ENCODE peak calls at places on chromosomes 12 and 14, in five cellular contexts. C is GM23248, M is HepG2, D is MM.1S, U is K562. G is an unnamed sample.

GRCh38 chr14:66645716-66646115 is 137.8 kb downstream of the GPHN start:
- DNase-seq in C (no peak), M (peak; percentile 25), D (no peak), U (no peak), G (no peak)

GRCh38 chr14:67502867-67503266 is 14.3 kb upstream of the TMEM229B start:
- DNase-seq in C (no peak), M (no peak), D (no peak), U (no peak), G (no peak)

GRCh38 chr12:47391566-47391965 is 311.8 kb upstream of the AMIGO2 start:
- DNase-seq in C (no peak), M (no peak), D (no peak), U (no peak), G (peak; percentile 57)

GRCh38 chr14:73232984-73233383 is 4.3 kb upstream of the PAPLN start:
- DNase-seq in C (no peak), M (no peak), D (no peak), U (no peak), G (peak; percentile 23)

GRCh38 chr14:55398679-55399078 is 13.0 kb downstream of the ATG14 start:
- DNase-seq in C (peak; percentile 97), M (no peak), D (no peak), U (no peak), G (peak; percentile 99)

GRCh38 chr14:100498068-100498467 is 89.1 kb downstream of the BEGAIN start:
- DNase-seq in C (no peak), M (no peak), D (no peak), U (no peak), G (no peak)

GRCh38 chr14:48957486-48957885 is 628.7 kb downstream of the RPS29 start:
- DNase-seq in C (no peak), M (no peak), D (no peak), U (no peak), G (no peak)

GRCh38 chr12:121578230-121579189 is 2.3 kb downstream of the KDM2B start:
- DNase-seq in C (peak; percentile 50), M (no peak), D (no peak), U (no peak), G (no peak)

GRCh38 chr14:24246765-24247212 is 4.4 kb upstream of the TINF2 start:
- DNase-seq in C (no peak), M (no peak), D (peak; percentile 70), U (no peak), G (no peak)

GRCh38 chr14:89214221-89214965 is 202.6 kb downstream of the FOXN3 start:
- DNase-seq in C (no peak), M (peak; percentile 86), D (no peak), U (no peak), G (peak; percentile 17)

GRCh38 chr12:9649532-9649940 is 20.0 kb upstream of the CLEC2D start:
- DNase-seq in C (no peak), M (no peak), D (peak; percentile 34), U (no peak), G (no peak)

GRCh38 chr14:67360469-67361206 is 510 bp downstream of the EIF2S1 start:
- DNase-seq in C (no peak), M (peak; percentile 5), D (no peak), U (no peak), G (no peak)

GRCh38 chr14:87013583-87013982 is 979.4 kb downstream of the GALC start:
- DNase-seq in C (peak; percentile 52), M (no peak), D (no peak), U (no peak), G (peak; percentile 79)

GRCh38 chr14:105430535-105430934 is 10.9 kb downstream of the MTA1 start:
- DNase-seq in C (peak; percentile 66), M (no peak), D (no peak), U (no peak), G (peak; percentile 76)

GRCh38 chr12:12376636-12377448 is 20.0 kb downstream of the BORCS5 start:
- DNase-seq in C (peak; percentile 84), M (peak; percentile 81), D (peak; percentile 91), U (peak; percentile 22), G (peak; percentile 73)

GRCh38 chr12:11771356-11771755 is 121.9 kb downstream of the ETV6 start:
- DNase-seq in C (peak; percentile 14), M (no peak), D (no peak), U (no peak), G (peak; percentile 14)

GRCh38 chr12:5197127-5197526 is 153.4 kb downstream of the KCNA5 start:
- DNase-seq in C (peak; percentile 35), M (no peak), D (no peak), U (no peak), G (peak; percentile 93)

GRCh38 chr12:106248849-106249371 is 1.1 kb upstream of the CKAP4 start:
- DNase-seq in C (peak; percentile 90), M (no peak), D (peak; percentile 50), U (no peak), G (peak; percentile 34)

GRCh38 chr14:68397827-68398226 is 395.0 kb downstream of the ZFP36L1 start:
- DNase-seq in C (peak; percentile 75), M (no peak), D (no peak), U (no peak), G (peak; percentile 82)

GRCh38 chr12:26921886-26922285 is 15.9 kb downstream of the INTS13 start:
- DNase-seq in C (no peak), M (no peak), D (no peak), U (no peak), G (no peak)

GRCh38 chr12:106258226-106258625 is 10.4 kb upstream of the CKAP4 start:
- DNase-seq in C (no peak), M (no peak), D (no peak), U (no peak), G (no peak)

GRCh38 chr12:120534703-120535655 is 823 bp downstream of the RNF10 start:
- DNase-seq in C (peak; percentile 90), M (no peak), D (peak; percentile 38), U (peak; percentile 62), G (peak; percentile 90)

GRCh38 chr12:115687094-115687493 is 590.4 kb downstream of the MED13L start:
- DNase-seq in C (no peak), M (peak; percentile 6), D (no peak), U (no peak), G (peak; percentile 4)

GRCh38 chr12:93777249-93777648 is 100.1 kb downstream of the CRADD start:
- DNase-seq in C (peak; percentile 83), M (no peak), D (no peak), U (no peak), G (peak; percentile 62)

GRCh38 chr14:78153069-78153351 is 17.2 kb upstream of the NRXN3 start:
- DNase-seq in C (peak; percentile 9), M (no peak), D (no peak), U (no peak), G (no peak)

GRCh38 chr12:66043035-66043434 is 87.5 kb downstream of the LLPH start:
- DNase-seq in C (no peak), M (no peak), D (no peak), U (no peak), G (no peak)
- H2AFZ ChIP-seq in C (no peak overlapping the region), M (no peak overlapping the region), D (no peak overlapping the region), U (no peak overlapping the region), G (no peak overlapping the region)

GRCh38 chr12:114671664-114672476 is 12.1 kb downstream of the TBX3 start:
- DNase-seq in C (peak; percentile 78), M (no peak), D (no peak), U (no peak), G (peak; percentile 77)
- H3K4me3 ChIP-seq in C (peak overlapping the region; percentile 71), M (no peak overlapping the region), D (no peak overlapping the region), U (no peak overlapping the region), G (peak overlapping the region; percentile 46)

GRCh38 chr14:92252291-92252690 is 70.7 kb upstream of the SLC24A4 start:
- DNase-seq in C (no peak), M (no peak), D (no peak), U (no peak), G (no peak)
- TF ChIP-seq EZH2 in C (no peak), M (no peak), D (no peak), U (no peak), G (no peak)

GRCh38 chr12:55938826-55939501 is 8.0 kb downstream of the DGKA start:
- DNase-seq in C (peak; percentile 30), M (no peak), D (no peak), U (no peak), G (no peak)
- H2AFZ ChIP-seq in C (no peak overlapping the region), M (no peak overlapping the region), D (no peak overlapping the region), U (no peak overlapping the region), G (no peak overlapping the region)

DNA sequence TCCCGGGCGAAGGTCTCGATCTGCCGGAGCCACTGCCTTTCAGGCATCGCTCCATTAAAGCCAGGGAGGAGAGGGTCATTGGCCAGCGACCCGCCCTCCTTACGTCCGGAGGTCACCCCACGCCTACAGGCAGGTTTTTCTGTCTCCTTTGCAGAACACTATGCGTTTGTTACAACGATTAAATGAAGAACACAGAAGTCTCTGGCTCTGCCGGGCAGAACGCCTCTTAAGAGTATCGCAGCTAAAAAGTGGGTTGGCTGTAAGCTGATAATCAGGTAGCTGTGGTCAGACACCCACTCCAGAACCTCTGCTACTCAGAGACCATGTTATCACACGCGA is 15.0 kb downstream of the OTX2 start:
- DNase-seq in C (no peak), M (no peak), D (no peak), U (no peak), G (no peak)
- H3K4me3 ChIP-seq in C (no peak overlapping the region), M (no peak overlapping the region), D (no peak overlapping the region), U (no peak overlapping the region), G (no peak overlapping the region)

GRCh38 chr12:123367511-123367910 is 2.9 kb upstream of the SBNO1 start:
- DNase-seq in C (no peak), M (no peak), D (no peak), U (no peak), G (no peak)
- TF ChIP-seq EZH2 in C (no peak), M (no peak), D (no peak), U (no peak), G (no peak)

GRCh38 chr14:99425272-99425681 is 55.4 kb downstream of the SETD3 start:
- DNase-seq in C (no peak), M (no peak), D (no peak), U (no peak), G (no peak)

GRCh38 chr14:99424306-99424877 is 56.3 kb downstream of the SETD3 start:
- DNase-seq in C (no peak), M (no peak), D (no peak), U (no peak), G (no peak)

GRCh38 chr14:99422220-99423010 is 58.2 kb downstream of the SETD3 start:
- DNase-seq in C (no peak), M (peak; percentile 23), D (no peak), U (no peak), G (no peak)

GRCh38 chr14:99420711-99421110 is 59.9 kb downstream of the SETD3 start:
- DNase-seq in C (no peak), M (no peak), D (no peak), U (peak; percentile 9), G (peak; percentile 77)

GRCh38 chr14:99423434-99423833 is 57.2 kb downstream of the SETD3 start:
- DNase-seq in C (no peak), M (no peak), D (no peak), U (no peak), G (no peak)
- H2AFZ ChIP-seq in C (no peak overlapping the region), M (no peak overlapping the region), D (no peak overlapping the region), U (no peak overlapping the region), G (no peak overlapping the region)

G was measured in fibroblast of lung.